ENCODE peak calls at places on chromosome 12, in six cellular contexts. R, B, X, Q, I and S are unnamed samples.

GRCh38 chr12:123488539-123489230 is 30.7 kb downstream of the SNRNP35 start:
- DNase-seq in R (no peak), B (no peak), X (no peak), Q (no peak), I (peak), S (no peak)

GRCh38 chr12:108635201-108635996 is 1.7 kb upstream of the SELPLG start:
- DNase-seq in R (no peak), B (no peak), X (peak), Q (no peak), I (no peak), S (no peak)

GRCh38 chr12:60174476-60174875 is 578.6 kb downstream of the SLC16A7 start:
- DNase-seq in R (no peak), B (no peak), X (no peak), Q (peak), I (no peak), S (no peak)

GRCh38 chr12:122454250-122454721 is 31.8 kb upstream of the CLIP1 start:
- DNase-seq in R (no peak), B (no peak), X (no peak), Q (no peak), I (no peak), S (no peak)

GRCh38 chr12:102369876-102370275 is 110.5 kb downstream of the IGF1 start:
- DNase-seq in R (no peak), B (no peak), X (no peak), Q (no peak), I (no peak), S (no peak)

GRCh38 chr12:112599871-112600270 is 181.1 kb downstream of the PTPN11 start:
- DNase-seq in R (no peak), B (peak), X (peak), Q (no peak), I (no peak), S (no peak)

GRCh38 chr12:2689393-2689792 is 105.4 kb upstream of the FKBP4 start:
- DNase-seq in R (no peak), B (no peak), X (no peak), Q (no peak), I (no peak), S (no peak)

GRCh38 chr12:131784909-131785762 is 43.1 kb upstream of the MMP17 start:
- DNase-seq in R (no peak), B (no peak), X (no peak), Q (no peak), I (peak), S (no peak)

GRCh38 chr12:53380104-53380796 is at the start of gene SP1:
- DNase-seq in R (peak), B (peak), X (peak), Q (peak), I (peak), S (peak)

GRCh38 chr12:123905319-123905925 is 67.2 kb downstream of the CCDC92 start:
- DNase-seq in R (peak), B (peak), X (peak), Q (peak), I (peak), S (peak)

GRCh38 chr12:111287125-111287900 is 81.6 kb downstream of the PHETA1 start:
- DNase-seq in R (no peak), B (no peak), X (no peak), Q (no peak), I (no peak), S (no peak)

GRCh38 chr12:18549598-18549997 is 188.2 kb downstream of the PLCZ1 start:
- DNase-seq in R (no peak), B (no peak), X (no peak), Q (no peak), I (no peak), S (no peak)

GRCh38 chr12:41067941-41068645 is 120.0 kb upstream of the PDZRN4 start:
- DNase-seq in R (no peak), B (no peak), X (no peak), Q (no peak), I (no peak), S (no peak)

GRCh38 chr12:63948211-63948610 is 103.7 kb downstream of the SRGAP1 start:
- DNase-seq in R (no peak), B (no peak), X (no peak), Q (peak), I (no peak), S (no peak)

GRCh38 chr12:11797317-11797913 is 147.9 kb downstream of the ETV6 start:
- DNase-seq in R (no peak), B (peak), X (no peak), Q (peak), I (no peak), S (no peak)

GRCh38 chr12:51171884-51172514 is 936 bp downstream of the TFCP2 start:
- DNase-seq in R (peak), B (peak), X (no peak), Q (peak), I (no peak), S (no peak)

GRCh38 chr12:55365086-55365485 is 2.3 kb downstream of the OR6C75 start:
- DNase-seq in R (no peak), B (no peak), X (no peak), Q (no peak), I (no peak), S (no peak)

GRCh38 chr12:57898308-57898970 is 42.9 kb upstream of the ATP23 start:
- DNase-seq in R (no peak), B (no peak), X (no peak), Q (no peak), I (no peak), S (no peak)

GRCh38 chr12:53268009-53268636 is at the start of gene ESPL1:
- DNase-seq in R (peak), B (peak), X (peak), Q (peak), I (peak), S (peak)

GRCh38 chr12:65335021-65335714 is 56.7 kb downstream of the MSRB3 start:
- DNase-seq in R (peak), B (peak), X (no peak), Q (peak), I (no peak), S (no peak)

GRCh38 chr12:111174283-111175108 is 194.4 kb downstream of the PHETA1 start:
- DNase-seq in R (peak), B (no peak), X (no peak), Q (no peak), I (no peak), S (no peak)

GRCh38 chr12:49972641-49973360 is at the start of gene AQP6:
- DNase-seq in R (no peak), B (no peak), X (no peak), Q (no peak), I (no peak), S (no peak)

GRCh38 chr12:121530600-121531355 is 50.0 kb downstream of the KDM2B start:
- DNase-seq in R (peak), B (peak), X (peak), Q (peak), I (no peak), S (peak)

GRCh38 chr12:63845726-63846125 is 1.2 kb downstream of the SRGAP1 start:
- DNase-seq in R (no peak), B (peak), X (no peak), Q (peak), I (no peak), S (no peak)

GRCh38 chr12:6280053-6280469 is 30.4 kb upstream of the PLEKHG6 start:
- DNase-seq in R (peak), B (peak), X (no peak), Q (peak), I (no peak), S (no peak)

GRCh38 chr12:101694297-101694848 is 3.1 kb upstream of the CHPT1 start:
- DNase-seq in R (no peak), B (peak), X (no peak), Q (no peak), I (no peak), S (no peak)

GRCh38 chr12:50197297-50197727 is 30.1 kb upstream of the CERS5 start:
- DNase-seq in R (no peak), B (no peak), X (no peak), Q (peak), I (no peak), S (no peak)

GRCh38 chr12:112524676-112525425 is 106.1 kb downstream of the PTPN11 start:
- DNase-seq in R (peak), B (no peak), X (no peak), Q (peak), I (no peak), S (no peak)

GRCh38 chr12:87509233-87509820 is 519.9 kb downstream of the C12orf50 start:
- DNase-seq in R (peak), B (peak), X (no peak), Q (no peak), I (no peak), S (no peak)

GRCh38 chr12:96907681-96908163 is 665 bp downstream of the NEDD1 start:
- DNase-seq in R (no peak), B (peak), X (no peak), Q (peak), I (peak), S (no peak)

GRCh38 chr12:132322206-132323132 is 6.9 kb downstream of the GALNT9 start:
- DNase-seq in R (no peak), B (no peak), X (no peak), Q (no peak), I (no peak), S (no peak)

GRCh38 chr12:57603758-57604453 is 718 bp upstream of the DTX3 start:
- DNase-seq in R (peak), B (peak), X (peak), Q (peak), I (no peak), S (no peak)